ENCODE peak calls at places on chromosomes 12 and 14, in nine cellular contexts. One of them, this sample, is unnamed.

GRCh38 chr12:81167694-81168093 is 89.8 kb downstream of the ACSS3 start:
- DNase-seq in GF-D8: no peak
- DNase-seq in NCI-H1092 treated with DMSO at 0.1 percent for 48 hours: no peak
- DNase-seq in A549: no peak
- DNase-seq in Right ventricle myocardium superior: no peak
- DNase-seq in activated CD4-positive, alpha-beta T cell treated with anti-CD3 and anti-CD28 coated beads, Interleukin-2, amount 10 ng/mL, durations not matched to agents 24 days and 14 days: no peak
- DNase-seq in posterior vena cava: no peak
- DNase-seq in activated gamma-delta T cell: no peak
- DNase-seq in fibroblast of mammary gland: peak
- DNase-seq in this sample: no peak

GRCh38 chr14:31763041-31763440 is 201.8 kb downstream of the NUBPL start:
- DNase-seq in GF-D8: no peak
- DNase-seq in NCI-H1092 treated with DMSO at 0.1 percent for 48 hours: no peak
- DNase-seq in A549: no peak
- DNase-seq in Right ventricle myocardium superior: no peak
- DNase-seq in activated CD4-positive, alpha-beta T cell treated with anti-CD3 and anti-CD28 coated beads, Interleukin-2, amount 10 ng/mL, durations not matched to agents 24 days and 14 days: no peak
- DNase-seq in posterior vena cava: no peak
- DNase-seq in activated gamma-delta T cell: no peak
- DNase-seq in fibroblast of mammary gland: no peak
- DNase-seq in this sample: no peak

GRCh38 chr14:103346286-103346685 is 12.2 kb downstream of the EIF5 start:
- DNase-seq in GF-D8: no peak
- DNase-seq in NCI-H1092 treated with DMSO at 0.1 percent for 48 hours: no peak
- DNase-seq in A549: no peak
- DNase-seq in Right ventricle myocardium superior: no peak
- DNase-seq in activated CD4-positive, alpha-beta T cell treated with anti-CD3 and anti-CD28 coated beads, Interleukin-2, amount 10 ng/mL, durations not matched to agents 24 days and 14 days: no peak
- DNase-seq in posterior vena cava: no peak
- DNase-seq in activated gamma-delta T cell: no peak
- DNase-seq in fibroblast of mammary gland: peak
- DNase-seq in this sample: no peak

GRCh38 chr14:78567343-78567742 is 397.2 kb downstream of the NRXN3 start:
- DNase-seq in GF-D8: no peak
- DNase-seq in NCI-H1092 treated with DMSO at 0.1 percent for 48 hours: peak
- DNase-seq in A549: no peak
- DNase-seq in Right ventricle myocardium superior: no peak
- DNase-seq in activated CD4-positive, alpha-beta T cell treated with anti-CD3 and anti-CD28 coated beads, Interleukin-2, amount 10 ng/mL, durations not matched to agents 24 days and 14 days: no peak
- DNase-seq in posterior vena cava: no peak
- DNase-seq in activated gamma-delta T cell: no peak
- DNase-seq in fibroblast of mammary gland: peak
- DNase-seq in this sample: no peak

GRCh38 chr12:104219908-104220404 is 4.4 kb downstream of the TXNRD1 start:
- DNase-seq in GF-D8: peak
- DNase-seq in NCI-H1092 treated with DMSO at 0.1 percent for 48 hours: no peak
- DNase-seq in A549: peak
- DNase-seq in Right ventricle myocardium superior: no peak
- DNase-seq in activated CD4-positive, alpha-beta T cell treated with anti-CD3 and anti-CD28 coated beads, Interleukin-2, amount 10 ng/mL, durations not matched to agents 24 days and 14 days: peak
- DNase-seq in posterior vena cava: no peak
- DNase-seq in activated gamma-delta T cell: no peak
- DNase-seq in fibroblast of mammary gland: peak
- DNase-seq in this sample: peak

GRCh38 chr14:85535916-85536834 is 6.2 kb downstream of the FLRT2 start:
- DNase-seq in GF-D8: no peak
- DNase-seq in NCI-H1092 treated with DMSO at 0.1 percent for 48 hours: peak
- DNase-seq in A549: peak
- DNase-seq in Right ventricle myocardium superior: no peak
- DNase-seq in activated CD4-positive, alpha-beta T cell treated with anti-CD3 and anti-CD28 coated beads, Interleukin-2, amount 10 ng/mL, durations not matched to agents 24 days and 14 days: no peak
- DNase-seq in posterior vena cava: no peak
- DNase-seq in activated gamma-delta T cell: no peak
- DNase-seq in fibroblast of mammary gland: peak
- DNase-seq in this sample: no peak

GRCh38 chr14:53841109-53842099 is 115.2 kb downstream of the BMP4 start:
- DNase-seq in GF-D8: no peak
- DNase-seq in NCI-H1092 treated with DMSO at 0.1 percent for 48 hours: no peak
- DNase-seq in A549: no peak
- DNase-seq in Right ventricle myocardium superior: no peak
- DNase-seq in activated CD4-positive, alpha-beta T cell treated with anti-CD3 and anti-CD28 coated beads, Interleukin-2, amount 10 ng/mL, durations not matched to agents 24 days and 14 days: no peak
- DNase-seq in posterior vena cava: no peak
- DNase-seq in activated gamma-delta T cell: no peak
- DNase-seq in fibroblast of mammary gland: no peak
- DNase-seq in this sample: no peak

GRCh38 chr14:54567634-54568561 is 970 bp downstream of the SAMD4A start:
- DNase-seq in GF-D8: no peak
- DNase-seq in NCI-H1092 treated with DMSO at 0.1 percent for 48 hours: peak
- DNase-seq in A549: no peak
- DNase-seq in Right ventricle myocardium superior: peak
- DNase-seq in activated CD4-positive, alpha-beta T cell treated with anti-CD3 and anti-CD28 coated beads, Interleukin-2, amount 10 ng/mL, durations not matched to agents 24 days and 14 days: peak
- DNase-seq in posterior vena cava: peak
- DNase-seq in activated gamma-delta T cell: peak
- DNase-seq in fibroblast of mammary gland: peak
- DNase-seq in this sample: no peak

GRCh38 chr12:40058721-40059190 is 47.1 kb downstream of the SLC2A13 start:
- DNase-seq in GF-D8: no peak
- DNase-seq in NCI-H1092 treated with DMSO at 0.1 percent for 48 hours: no peak
- DNase-seq in A549: no peak
- DNase-seq in Right ventricle myocardium superior: no peak
- DNase-seq in activated CD4-positive, alpha-beta T cell treated with anti-CD3 and anti-CD28 coated beads, Interleukin-2, amount 10 ng/mL, durations not matched to agents 24 days and 14 days: no peak
- DNase-seq in posterior vena cava: no peak
- DNase-seq in activated gamma-delta T cell: no peak
- DNase-seq in fibroblast of mammary gland: peak
- DNase-seq in this sample: no peak

GRCh38 chr12:116892318-116892717 is 11.1 kb upstream of the HRK start:
- DNase-seq in GF-D8: no peak
- DNase-seq in NCI-H1092 treated with DMSO at 0.1 percent for 48 hours: no peak
- DNase-seq in A549: no peak
- DNase-seq in Right ventricle myocardium superior: no peak
- DNase-seq in activated CD4-positive, alpha-beta T cell treated with anti-CD3 and anti-CD28 coated beads, Interleukin-2, amount 10 ng/mL, durations not matched to agents 24 days and 14 days: no peak
- DNase-seq in posterior vena cava: no peak
- DNase-seq in activated gamma-delta T cell: no peak
- DNase-seq in fibroblast of mammary gland: peak
- DNase-seq in this sample: no peak

GRCh38 chr12:111503116-111503515 is 96.0 kb downstream of the ATXN2 start:
- DNase-seq in GF-D8: no peak
- DNase-seq in NCI-H1092 treated with DMSO at 0.1 percent for 48 hours: no peak
- DNase-seq in A549: no peak
- DNase-seq in Right ventricle myocardium superior: no peak
- DNase-seq in activated CD4-positive, alpha-beta T cell treated with anti-CD3 and anti-CD28 coated beads, Interleukin-2, amount 10 ng/mL, durations not matched to agents 24 days and 14 days: no peak
- DNase-seq in posterior vena cava: no peak
- DNase-seq in activated gamma-delta T cell: no peak
- DNase-seq in fibroblast of mammary gland: peak
- DNase-seq in this sample: no peak

GRCh38 chr14:88359500-88359899 is 26.0 kb upstream of the SPATA7 start:
- DNase-seq in GF-D8: no peak
- DNase-seq in NCI-H1092 treated with DMSO at 0.1 percent for 48 hours: no peak
- DNase-seq in A549: no peak
- DNase-seq in Right ventricle myocardium superior: no peak
- DNase-seq in activated CD4-positive, alpha-beta T cell treated with anti-CD3 and anti-CD28 coated beads, Interleukin-2, amount 10 ng/mL, durations not matched to agents 24 days and 14 days: no peak
- DNase-seq in posterior vena cava: no peak
- DNase-seq in activated gamma-delta T cell: no peak
- DNase-seq in fibroblast of mammary gland: no peak
- DNase-seq in this sample: no peak

GRCh38 chr14:99322731-99323599 is 51.0 kb upstream of the BCL11B start:
- DNase-seq in GF-D8: no peak
- DNase-seq in NCI-H1092 treated with DMSO at 0.1 percent for 48 hours: no peak
- DNase-seq in A549: no peak
- DNase-seq in Right ventricle myocardium superior: no peak
- DNase-seq in activated CD4-positive, alpha-beta T cell treated with anti-CD3 and anti-CD28 coated beads, Interleukin-2, amount 10 ng/mL, durations not matched to agents 24 days and 14 days: peak
- DNase-seq in posterior vena cava: peak
- DNase-seq in activated gamma-delta T cell: no peak
- DNase-seq in fibroblast of mammary gland: peak
- DNase-seq in this sample: no peak

GRCh38 chr12:63151898-63152700 is 1.1 kb upstream of the AVPR1A start:
- DNase-seq in GF-D8: no peak
- DNase-seq in NCI-H1092 treated with DMSO at 0.1 percent for 48 hours: peak
- DNase-seq in A549: peak
- DNase-seq in Right ventricle myocardium superior: no peak
- DNase-seq in activated CD4-positive, alpha-beta T cell treated with anti-CD3 and anti-CD28 coated beads, Interleukin-2, amount 10 ng/mL, durations not matched to agents 24 days and 14 days: peak
- DNase-seq in posterior vena cava: no peak
- DNase-seq in activated gamma-delta T cell: no peak
- DNase-seq in fibroblast of mammary gland: peak
- DNase-seq in this sample: no peak

GRCh38 chr12:6328045-6328779 is 13.7 kb downstream of the TNFRSF1A start:
- DNase-seq in GF-D8: no peak
- DNase-seq in NCI-H1092 treated with DMSO at 0.1 percent for 48 hours: no peak
- DNase-seq in A549: no peak
- DNase-seq in Right ventricle myocardium superior: no peak
- DNase-seq in activated CD4-positive, alpha-beta T cell treated with anti-CD3 and anti-CD28 coated beads, Interleukin-2, amount 10 ng/mL, durations not matched to agents 24 days and 14 days: no peak
- DNase-seq in posterior vena cava: no peak
- DNase-seq in activated gamma-delta T cell: no peak
- DNase-seq in fibroblast of mammary gland: no peak
- DNase-seq in this sample: no peak

GRCh38 chr12:95671265-95671664 is 119.3 kb downstream of the NTN4 start:
- DNase-seq in GF-D8: no peak
- DNase-seq in NCI-H1092 treated with DMSO at 0.1 percent for 48 hours: no peak
- DNase-seq in A549: no peak
- DNase-seq in Right ventricle myocardium superior: no peak
- DNase-seq in activated CD4-positive, alpha-beta T cell treated with anti-CD3 and anti-CD28 coated beads, Interleukin-2, amount 10 ng/mL, durations not matched to agents 24 days and 14 days: no peak
- DNase-seq in posterior vena cava: no peak
- DNase-seq in activated gamma-delta T cell: no peak
- DNase-seq in fibroblast of mammary gland: no peak
- DNase-seq in this sample: no peak

GRCh38 chr12:11653215-11653753 is 3.8 kb downstream of the ETV6 start:
- DNase-seq in GF-D8: peak
- DNase-seq in NCI-H1092 treated with DMSO at 0.1 percent for 48 hours: no peak
- DNase-seq in A549: no peak
- DNase-seq in Right ventricle myocardium superior: no peak
- DNase-seq in activated CD4-positive, alpha-beta T cell treated with anti-CD3 and anti-CD28 coated beads, Interleukin-2, amount 10 ng/mL, durations not matched to agents 24 days and 14 days: peak
- DNase-seq in posterior vena cava: no peak
- DNase-seq in activated gamma-delta T cell: no peak
- DNase-seq in fibroblast of mammary gland: peak
- DNase-seq in this sample: no peak

GRCh38 chr12:93876360-93876759 is 199.2 kb downstream of the CRADD start:
- DNase-seq in GF-D8: no peak
- DNase-seq in NCI-H1092 treated with DMSO at 0.1 percent for 48 hours: no peak
- DNase-seq in A549: no peak
- DNase-seq in Right ventricle myocardium superior: no peak
- DNase-seq in activated CD4-positive, alpha-beta T cell treated with anti-CD3 and anti-CD28 coated beads, Interleukin-2, amount 10 ng/mL, durations not matched to agents 24 days and 14 days: no peak
- DNase-seq in posterior vena cava: no peak
- DNase-seq in activated gamma-delta T cell: no peak
- DNase-seq in fibroblast of mammary gland: no peak
- DNase-seq in this sample: no peak

GRCh38 chr14:79510659-79511058 is 700.6 kb downstream of the DIO2 start:
- DNase-seq in GF-D8: no peak
- DNase-seq in NCI-H1092 treated with DMSO at 0.1 percent for 48 hours: no peak
- DNase-seq in A549: no peak
- DNase-seq in Right ventricle myocardium superior: no peak
- DNase-seq in activated CD4-positive, alpha-beta T cell treated with anti-CD3 and anti-CD28 coated beads, Interleukin-2, amount 10 ng/mL, durations not matched to agents 24 days and 14 days: no peak
- DNase-seq in posterior vena cava: no peak
- DNase-seq in activated gamma-delta T cell: no peak
- DNase-seq in fibroblast of mammary gland: peak
- DNase-seq in this sample: no peak

GRCh38 chr14:96086574-96087077 is 47.5 kb downstream of the C14orf132 start:
- DNase-seq in GF-D8: no peak
- DNase-seq in NCI-H1092 treated with DMSO at 0.1 percent for 48 hours: no peak
- DNase-seq in A549: no peak
- DNase-seq in Right ventricle myocardium superior: no peak
- DNase-seq in activated CD4-positive, alpha-beta T cell treated with anti-CD3 and anti-CD28 coated beads, Interleukin-2, amount 10 ng/mL, durations not matched to agents 24 days and 14 days: no peak
- DNase-seq in posterior vena cava: peak
- DNase-seq in activated gamma-delta T cell: no peak
- DNase-seq in fibroblast of mammary gland: peak
- DNase-seq in this sample: no peak